ENCODE peak calls at places on chromosomes 4 and X, in eight cellular contexts. C is neural progenitor cell; R is effector memory CD4-positive, alpha-beta T cell; K is H9; M is prostate gland; P is psoas muscle; Q is AG04450; U is left ventricle myocardium inferior. N is an unnamed sample. For H3K9me3, the result is how much of the 10 kb centered on the place peaks cover.

GRCh38 chr4:89420507-89420906 is 112.9 kb upstream of the GPRIN3 start:
- DNase-seq in Q (no peak), U (no peak), P (no peak), K (no peak), C (no peak), M (no peak), R (no peak), N (no peak)

GRCh38 chr4:113979973-113980615 is 647 bp upstream of the ARSJ start:
- DNase-seq in M (no peak), R (no peak), P (no peak), U (no peak), Q (no peak), K (no peak), C (no peak), N (no peak)

GRCh38 chrX:20091499-20091898 is 25.2 kb downstream of the MAP7D2 start:
- DNase-seq in M (no peak), U (no peak), C (no peak), Q (no peak), R (no peak), K (no peak), P (no peak), N (no peak)

GRCh38 chr4:165921546-165921945 is 48.5 kb downstream of the TLL1 start:
- DNase-seq in R (no peak), M (no peak), Q (no peak), K (no peak), C (no peak), U (no peak), P (no peak), N (no peak)

GRCh38 chr4:171857302-171858005 is 44.2 kb downstream of the GALNTL6 start:
- DNase-seq in M (no peak), U (no peak), P (no peak), K (no peak), R (no peak), C (no peak), Q (no peak), N (no peak)

GRCh38 chrX:20461576-20461975 is 194.9 kb upstream of the RPS6KA3 start:
- DNase-seq in U (no peak), P (no peak), Q (no peak), C (no peak), K (no peak), R (no peak), M (no peak), N (no peak)

GRCh38 chr4:115126487-115126886 is 13.1 kb upstream of the NDST4 start:
- DNase-seq in R (no peak), Q (no peak), M (no peak), C (no peak), U (no peak), K (no peak), P (no peak), N (no peak)

GRCh38 chr4:113961322-113961698 is 18.1 kb downstream of the ARSJ start:
- DNase-seq in M (no peak), Q (peak), K (no peak), R (no peak), U (no peak), P (no peak), C (no peak), N (no peak)

GRCh38 chr4:157005193-157005592 is 33.6 kb upstream of the PDGFC start:
- DNase-seq in C (no peak), R (no peak), P (no peak), U (no peak), K (no peak), M (no peak), Q (no peak), N (no peak)

GRCh38 chr4:123304151-123305021 is 92.2 kb upstream of the SPRY1 start:
- DNase-seq in M (no peak), C (peak), K (peak), R (no peak), U (peak), P (peak), Q (no peak), N (peak)

GRCh38 chr4:5932021-5932553 is 39.2 kb upstream of the CRMP1 start:
- DNase-seq in C (no peak), P (no peak), U (no peak), R (no peak), M (no peak), K (no peak), Q (no peak), N (no peak)

GRCh38 chr4:1009647-1010521 is 1.5 kb upstream of the FGFRL1 start:
- DNase-seq in R (peak), K (peak), Q (no peak), C (peak), P (peak), M (peak), U (peak), N (peak)

GRCh38 chr4:168796362-168797106 is 213.5 kb downstream of the CBR4 start:
- DNase-seq in P (no peak), Q (no peak), U (no peak), K (no peak), R (no peak), M (no peak), C (no peak), N (no peak)

GRCh38 chr4:118173956-118174355 is 139.7 kb downstream of the NDST3 start:
- DNase-seq in K (no peak), R (no peak), C (no peak), Q (peak), U (no peak), M (no peak), P (no peak), N (no peak)

GRCh38 chrX:53684415-53685192 is 1.9 kb downstream of the HUWE1 start:
- DNase-seq in Q (no peak), C (no peak), R (no peak), U (no peak), M (no peak), K (no peak), P (no peak), N (no peak)

GRCh38 chrX:65522739-65523372 is 11.7 kb downstream of the LAS1L start:
- DNase-seq in P (no peak), C (no peak), R (no peak), Q (no peak), K (no peak), U (no peak), M (no peak), N (no peak)

GRCh38 chrX:101257448-101258259 is 33.5 kb downstream of the TAF7L start:
- DNase-seq in U (no peak), Q (peak), P (no peak), M (no peak), C (no peak), R (no peak), K (no peak), N (no peak)

GRCh38 chr4:172979332-172979731 is 189.3 kb upstream of the GALNT7 start:
- DNase-seq in C (no peak), K (no peak), R (no peak), P (no peak), U (no peak), Q (no peak), M (no peak), N (no peak)
- H3K9me3 ChIP-seq in C (under half), K (under half), R (under half), P (under half), U (under half), Q (under half), M (under half), N (under half)

GRCh38 chr4:37628977-37629609 is 57.1 kb downstream of the RELL1 start:
- DNase-seq in K (no peak), R (no peak), Q (peak), C (no peak), M (no peak), P (peak), U (no peak), N (peak)

GRCh38 chr4:37629713-37630112 is 56.5 kb downstream of the RELL1 start:
- DNase-seq in P (no peak), U (no peak), C (no peak), K (no peak), M (no peak), R (no peak), Q (no peak), N (no peak)

GRCh38 chr4:37632836-37633235 is 53.3 kb downstream of the RELL1 start:
- DNase-seq in Q (no peak), R (no peak), C (no peak), U (no peak), M (no peak), K (no peak), P (no peak), N (no peak)

GRCh38 chr4:37634180-37634579 is 52.0 kb downstream of the RELL1 start:
- DNase-seq in C (no peak), U (no peak), R (no peak), M (no peak), P (no peak), K (no peak), Q (no peak), N (no peak)

GRCh38 chr4:37631551-37631950 is 54.6 kb downstream of the RELL1 start:
- DNase-seq in Q (peak), P (no peak), C (no peak), K (no peak), R (no peak), U (peak), M (peak), N (no peak)
- H3K9me3 ChIP-seq in Q (under half), P (under half), C (under half), K (under half), R (under half), U (under half), M (under half), N (under half)

GRCh38 chrX:138765061-138765460 is 53.5 kb upstream of the FGF13 start:
- DNase-seq in K (no peak), P (no peak), C (no peak), Q (no peak), U (no peak), M (no peak), R (no peak), N (no peak)
- H3K9me3 ChIP-seq in K (under half), P (under half), C (under half), Q (under half), U (under half), M (under half), R (under half), N (under half)

GRCh38 chr4:128255906-128256305 is 31.7 kb downstream of the PGRMC2 start:
- DNase-seq in Q (no peak), U (no peak), P (no peak), K (no peak), M (peak), R (no peak), C (no peak), N (no peak)

GRCh38 chr4:128247906-128248305 is 39.7 kb downstream of the PGRMC2 start:
- DNase-seq in C (no peak), K (no peak), P (no peak), U (no peak), M (no peak), Q (no peak), R (no peak), N (no peak)

GRCh38 chr4:128244379-128244778 is 43.2 kb downstream of the PGRMC2 start:
- DNase-seq in Q (no peak), R (no peak), M (no peak), U (no peak), K (no peak), P (no peak), C (no peak), N (no peak)

GRCh38 chr4:128249787-128250668 is 37.6 kb downstream of the PGRMC2 start:
- DNase-seq in R (no peak), P (no peak), Q (no peak), K (no peak), C (peak), U (no peak), M (no peak), N (no peak)
- H3K9me3 ChIP-seq in R (under half), P (under half), Q (under half), K (under half), C (under half), U (under half), M (under half), N (under half)

N was measured in WERI-Rb-1.